ENCODE peak calls at places on chromosomes 6 and 20, in four cellular contexts. A is KG1, Q is cardiac fibroblast, W is astrocyte. D is an unnamed sample.

GRCh38 chr6:24329022-24329421 is 28.8 kb downstream of the DCDC2 start:
- DNase-seq in A (no peak), Q (peak; percentile 11), W (peak; percentile 70), D (no peak)

GRCh38 chr6:143838395-143838794 is 4.7 kb upstream of the LTV1 start:
- DNase-seq in A (no peak), Q (no peak), W (no peak), D (peak; percentile 7)

GRCh38 chr6:163867518-163868292 is 453.2 kb downstream of the QKI start:
- DNase-seq in A (no peak), Q (no peak), W (no peak), D (no peak)

GRCh38 chr6:138972226-138972665 is 15.8 kb downstream of the REPS1 start:
- DNase-seq in A (no peak), Q (peak; percentile 40), W (peak; percentile 60), D (peak; percentile 81)

GRCh38 chr20:50269111-50270033 is 78.7 kb downstream of the CEBPB start:
- DNase-seq in A (no peak), Q (no peak), W (no peak), D (no peak)

GRCh38 chr20:1397710-1398109 is 4.9 kb upstream of the FKBP1A start:
- DNase-seq in A (no peak), Q (peak; percentile 45), W (no peak), D (no peak)

GRCh38 chr6:85419046-85419759 is 30.7 kb upstream of the NT5E start:
- DNase-seq in A (no peak), Q (no peak), W (peak; percentile 53), D (peak; percentile 21)

GRCh38 chr6:146551545-146551944 is 7.9 kb downstream of the RAB32 start:
- DNase-seq in A (no peak), Q (no peak), W (no peak), D (no peak)

GRCh38 chr6:27966816-27967426 is 9.9 kb downstream of the OR2B6 start:
- DNase-seq in A (no peak), Q (no peak), W (no peak), D (no peak)

GRCh38 chr20:50558483-50558925 is 48.3 kb downstream of the PTPN1 start:
- DNase-seq in A (no peak), Q (peak; percentile 85), W (peak; percentile 85), D (peak; percentile 82)

GRCh38 chr6:44842616-44843015 is 455.1 kb downstream of the CDC5L start:
- DNase-seq in A (no peak), Q (peak; percentile 44), W (no peak), D (peak; percentile 66)